ENCODE peak calls at places on chromosome 17, in six cellular contexts. One of them, this sample, is unnamed.

GRCh38 chr17:50258647-50259483 is 15.4 kb upstream of the TMEM92 start:
- DNase-seq in HAP-1: no peak
- DNase-seq in naive thymus-derived CD4-positive, alpha-beta T cell: no peak
- DNase-seq in gastrocnemius medialis: no peak
- DNase-seq in BE2C: no peak
- DNase-seq in tibial artery: peak; percentile 68
- DNase-seq in this sample: no peak

GRCh38 chr17:32928527-32929287 is 754 bp downstream of the TMEM98 start:
- DNase-seq in HAP-1: no peak
- DNase-seq in naive thymus-derived CD4-positive, alpha-beta T cell: no peak
- DNase-seq in gastrocnemius medialis: no peak
- DNase-seq in BE2C: no peak
- DNase-seq in tibial artery: no peak
- DNase-seq in this sample: no peak

GRCh38 chr17:45170976-45171337 is 9.3 kb downstream of the HEXIM2 start:
- DNase-seq in HAP-1: no peak
- DNase-seq in naive thymus-derived CD4-positive, alpha-beta T cell: no peak
- DNase-seq in gastrocnemius medialis: peak; percentile 89
- DNase-seq in BE2C: peak; percentile 43
- DNase-seq in tibial artery: peak; percentile 91
- DNase-seq in this sample: no peak

GRCh38 chr17:13030459-13031305 is 12.9 kb upstream of the ELAC2 start:
- DNase-seq in HAP-1: peak; percentile 36
- DNase-seq in naive thymus-derived CD4-positive, alpha-beta T cell: peak; percentile 62
- DNase-seq in gastrocnemius medialis: no peak
- DNase-seq in BE2C: peak; percentile 16
- DNase-seq in tibial artery: no peak
- DNase-seq in this sample: peak; percentile 50

GRCh38 chr17:74297941-74298340 is 23.9 kb downstream of the DNAI2 start:
- DNase-seq in HAP-1: no peak
- DNase-seq in naive thymus-derived CD4-positive, alpha-beta T cell: no peak
- DNase-seq in gastrocnemius medialis: no peak
- DNase-seq in BE2C: no peak
- DNase-seq in tibial artery: no peak
- DNase-seq in this sample: no peak

GRCh38 chr17:33099252-33099651 is 107.6 kb downstream of the SPACA3 start:
- DNase-seq in HAP-1: no peak
- DNase-seq in naive thymus-derived CD4-positive, alpha-beta T cell: no peak
- DNase-seq in gastrocnemius medialis: no peak
- DNase-seq in BE2C: no peak
- DNase-seq in tibial artery: no peak
- DNase-seq in this sample: no peak

GRCh38 chr17:6610011-6610410 is 30.5 kb downstream of the KIAA0753 start:
- DNase-seq in HAP-1: no peak
- DNase-seq in naive thymus-derived CD4-positive, alpha-beta T cell: no peak
- DNase-seq in gastrocnemius medialis: no peak
- DNase-seq in BE2C: no peak
- DNase-seq in tibial artery: no peak
- DNase-seq in this sample: no peak

GRCh38 chr17:79519601-79520000 is 91.2 kb downstream of the RBFOX3 start:
- DNase-seq in HAP-1: no peak
- DNase-seq in naive thymus-derived CD4-positive, alpha-beta T cell: no peak
- DNase-seq in gastrocnemius medialis: no peak
- DNase-seq in BE2C: no peak
- DNase-seq in tibial artery: no peak
- DNase-seq in this sample: no peak

GRCh38 chr17:2981325-2981724 is 82.1 kb downstream of the OR1D5 start:
- DNase-seq in HAP-1: no peak
- DNase-seq in naive thymus-derived CD4-positive, alpha-beta T cell: no peak
- DNase-seq in gastrocnemius medialis: no peak
- DNase-seq in BE2C: peak; percentile 44
- DNase-seq in tibial artery: peak; percentile 20
- DNase-seq in this sample: no peak

GRCh38 chr17:2936771-2937321 is 126.6 kb downstream of the OR1D5 start:
- DNase-seq in HAP-1: no peak
- DNase-seq in naive thymus-derived CD4-positive, alpha-beta T cell: no peak
- DNase-seq in gastrocnemius medialis: no peak
- DNase-seq in BE2C: no peak
- DNase-seq in tibial artery: no peak
- DNase-seq in this sample: no peak

GRCh38 chr17:50953831-50954601 is 87.9 kb upstream of the TOB1 start:
- DNase-seq in HAP-1: peak; percentile 45
- DNase-seq in naive thymus-derived CD4-positive, alpha-beta T cell: no peak
- DNase-seq in gastrocnemius medialis: peak; percentile 92
- DNase-seq in BE2C: peak; percentile 94
- DNase-seq in tibial artery: no peak
- DNase-seq in this sample: no peak

GRCh38 chr17:49290690-49291326 is 60.2 kb upstream of the PHOSPHO1 start:
- DNase-seq in HAP-1: peak; percentile 16
- DNase-seq in naive thymus-derived CD4-positive, alpha-beta T cell: peak; percentile 11
- DNase-seq in gastrocnemius medialis: no peak
- DNase-seq in BE2C: peak; percentile 35
- DNase-seq in tibial artery: no peak
- DNase-seq in this sample: peak; percentile 5

GRCh38 chr17:67165201-67165600 is 79.8 kb downstream of the HELZ start:
- DNase-seq in HAP-1: no peak
- DNase-seq in naive thymus-derived CD4-positive, alpha-beta T cell: no peak
- DNase-seq in gastrocnemius medialis: peak; percentile 31
- DNase-seq in BE2C: no peak
- DNase-seq in tibial artery: no peak
- DNase-seq in this sample: no peak

GRCh38 chr17:74466111-74466784 is at the start of gene CD300A:
- DNase-seq in HAP-1: no peak
- DNase-seq in naive thymus-derived CD4-positive, alpha-beta T cell: no peak
- DNase-seq in gastrocnemius medialis: peak; percentile 38
- DNase-seq in BE2C: no peak
- DNase-seq in tibial artery: no peak
- DNase-seq in this sample: no peak

GRCh38 chr17:6361733-6362132 is 73.2 kb downstream of the AIPL1 start:
- DNase-seq in HAP-1: no peak
- DNase-seq in naive thymus-derived CD4-positive, alpha-beta T cell: no peak
- DNase-seq in gastrocnemius medialis: no peak
- DNase-seq in BE2C: no peak
- DNase-seq in tibial artery: no peak
- DNase-seq in this sample: no peak

GRCh38 chr17:56815711-56816110 is 18.0 kb downstream of the C17orf67 start:
- DNase-seq in HAP-1: no peak
- DNase-seq in naive thymus-derived CD4-positive, alpha-beta T cell: no peak
- DNase-seq in gastrocnemius medialis: no peak
- DNase-seq in BE2C: no peak
- DNase-seq in tibial artery: no peak
- DNase-seq in this sample: no peak

GRCh38 chr17:82874011-82874835 is 34.4 kb upstream of the ZNF750 start:
- DNase-seq in HAP-1: no peak
- DNase-seq in naive thymus-derived CD4-positive, alpha-beta T cell: no peak
- DNase-seq in gastrocnemius medialis: no peak
- DNase-seq in BE2C: no peak
- DNase-seq in tibial artery: no peak
- DNase-seq in this sample: no peak

GRCh38 chr17:19374136-19374535 is 4.2 kb upstream of the MAPK7 start:
- DNase-seq in HAP-1: no peak
- DNase-seq in naive thymus-derived CD4-positive, alpha-beta T cell: no peak
- DNase-seq in gastrocnemius medialis: no peak
- DNase-seq in BE2C: no peak
- DNase-seq in tibial artery: no peak
- DNase-seq in this sample: no peak

GRCh38 chr17:69712801-69713311 is 298.4 kb downstream of the MAP2K6 start:
- DNase-seq in HAP-1: no peak
- DNase-seq in naive thymus-derived CD4-positive, alpha-beta T cell: no peak
- DNase-seq in gastrocnemius medialis: no peak
- DNase-seq in BE2C: no peak
- DNase-seq in tibial artery: no peak
- DNase-seq in this sample: no peak

GRCh38 chr17:18859256-18859655 is 1.3 kb downstream of the PRPSAP2 start:
- DNase-seq in HAP-1: no peak
- DNase-seq in naive thymus-derived CD4-positive, alpha-beta T cell: no peak
- DNase-seq in gastrocnemius medialis: no peak
- DNase-seq in BE2C: no peak
- DNase-seq in tibial artery: no peak
- DNase-seq in this sample: no peak

GRCh38 chr17:48483471-48484131 is 47.2 kb downstream of the HOXB1 start:
- DNase-seq in HAP-1: no peak
- DNase-seq in naive thymus-derived CD4-positive, alpha-beta T cell: no peak
- DNase-seq in gastrocnemius medialis: no peak
- DNase-seq in BE2C: no peak
- DNase-seq in tibial artery: no peak
- DNase-seq in this sample: no peak

GRCh38 chr17:72618018-72618509 is 474.4 kb downstream of the SLC39A11 start:
- DNase-seq in HAP-1: no peak
- DNase-seq in naive thymus-derived CD4-positive, alpha-beta T cell: no peak
- DNase-seq in gastrocnemius medialis: no peak
- DNase-seq in BE2C: peak; percentile 87
- DNase-seq in tibial artery: no peak
- DNase-seq in this sample: peak; percentile 4

GRCh38 chr17:14318109-14318905 is 17.4 kb downstream of the HS3ST3B1 start:
- DNase-seq in HAP-1: no peak
- DNase-seq in naive thymus-derived CD4-positive, alpha-beta T cell: no peak
- DNase-seq in gastrocnemius medialis: no peak
- DNase-seq in BE2C: no peak
- DNase-seq in tibial artery: no peak
- DNase-seq in this sample: no peak

GRCh38 chr17:14321476-14321949 is 20.6 kb downstream of the HS3ST3B1 start:
- DNase-seq in HAP-1: no peak
- DNase-seq in naive thymus-derived CD4-positive, alpha-beta T cell: no peak
- DNase-seq in gastrocnemius medialis: no peak
- DNase-seq in BE2C: no peak
- DNase-seq in tibial artery: no peak
- DNase-seq in this sample: no peak

GRCh38 chr17:14320734-14321475 is 20.0 kb downstream of the HS3ST3B1 start:
- DNase-seq in HAP-1: no peak
- DNase-seq in naive thymus-derived CD4-positive, alpha-beta T cell: no peak
- DNase-seq in gastrocnemius medialis: no peak
- DNase-seq in BE2C: no peak
- DNase-seq in tibial artery: no peak
- DNase-seq in this sample: no peak

GRCh38 chr17:14318906-14319205 is 18.0 kb downstream of the HS3ST3B1 start:
- DNase-seq in HAP-1: no peak
- DNase-seq in naive thymus-derived CD4-positive, alpha-beta T cell: peak; percentile 36
- DNase-seq in gastrocnemius medialis: no peak
- DNase-seq in BE2C: no peak
- DNase-seq in tibial artery: no peak
- DNase-seq in this sample: no peak

GRCh38 chr17:14320098-14320497 is 19.2 kb downstream of the HS3ST3B1 start:
- DNase-seq in HAP-1: no peak
- DNase-seq in naive thymus-derived CD4-positive, alpha-beta T cell: no peak
- DNase-seq in gastrocnemius medialis: no peak
- DNase-seq in BE2C: no peak
- DNase-seq in tibial artery: no peak
- DNase-seq in this sample: no peak
- H3K4me1 ChIP-seq in HAP-1: no peaks in the 10 kb centered on the region
- H3K4me1 ChIP-seq in naive thymus-derived CD4-positive, alpha-beta T cell: peaks cover 40% of the 10 kb centered on the region
- H3K4me1 ChIP-seq in gastrocnemius medialis: no peaks in the 10 kb centered on the region
- H3K4me1 ChIP-seq in BE2C: no peaks in the 10 kb centered on the region
- H3K4me1 ChIP-seq in tibial artery: no peaks in the 10 kb centered on the region
- H3K4me1 ChIP-seq in this sample: peaks cover 95% of the 10 kb centered on the region

DNA sequence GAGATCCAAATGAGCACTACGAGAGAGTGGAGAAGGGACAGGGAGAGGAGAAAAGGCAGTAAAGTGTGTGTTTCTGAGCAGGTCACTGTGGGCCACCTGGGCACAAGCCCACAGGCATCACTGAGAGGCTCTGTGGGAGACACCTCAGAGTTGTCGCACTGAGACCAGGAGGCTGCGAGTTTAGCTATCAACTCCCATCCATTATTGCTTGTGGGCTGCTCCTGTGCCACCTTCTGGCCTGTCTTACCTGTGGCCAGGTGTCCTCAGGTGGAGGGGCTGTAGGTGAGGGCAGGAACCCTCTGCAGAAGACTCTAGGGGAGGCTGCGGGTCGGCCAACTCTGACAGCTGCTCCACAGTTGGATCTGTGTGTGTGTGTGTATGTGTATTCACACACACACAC is 2.5 kb upstream of the PRR29 start:
- DNase-seq in HAP-1: no peak
- DNase-seq in naive thymus-derived CD4-positive, alpha-beta T cell: no peak
- DNase-seq in gastrocnemius medialis: no peak
- DNase-seq in BE2C: no peak
- DNase-seq in tibial artery: peak; percentile 25
- DNase-seq in this sample: no peak
- H3K4me1 ChIP-seq in HAP-1: no peaks in the 10 kb centered on the region
- H3K4me1 ChIP-seq in naive thymus-derived CD4-positive, alpha-beta T cell: peaks cover 22% of the 10 kb centered on the region
- H3K4me1 ChIP-seq in gastrocnemius medialis: peaks cover 19% of the 10 kb centered on the region
- H3K4me1 ChIP-seq in BE2C: no peaks in the 10 kb centered on the region
- H3K4me1 ChIP-seq in tibial artery: peaks cover 9% of the 10 kb centered on the region
- H3K4me1 ChIP-seq in this sample: peaks cover 41% of the 10 kb centered on the region

GRCh38 chr17:63937920-63938319 is 5.8 kb upstream of the CD79B start:
- DNase-seq in HAP-1: no peak
- DNase-seq in naive thymus-derived CD4-positive, alpha-beta T cell: no peak
- DNase-seq in gastrocnemius medialis: no peak
- DNase-seq in BE2C: no peak
- DNase-seq in tibial artery: no peak
- DNase-seq in this sample: no peak

GRCh38 chr17:63941162-63941561 is 9.0 kb upstream of the CD79B start:
- DNase-seq in HAP-1: no peak
- DNase-seq in naive thymus-derived CD4-positive, alpha-beta T cell: no peak
- DNase-seq in gastrocnemius medialis: no peak
- DNase-seq in BE2C: no peak
- DNase-seq in tibial artery: no peak
- DNase-seq in this sample: no peak

GRCh38 chr17:63940584-63940983 is 8.5 kb upstream of the CD79B start:
- DNase-seq in HAP-1: no peak
- DNase-seq in naive thymus-derived CD4-positive, alpha-beta T cell: no peak
- DNase-seq in gastrocnemius medialis: no peak
- DNase-seq in BE2C: no peak
- DNase-seq in tibial artery: no peak
- DNase-seq in this sample: no peak

GRCh38 chr17:63939884-63940283 is 7.8 kb upstream of the CD79B start:
- DNase-seq in HAP-1: no peak
- DNase-seq in naive thymus-derived CD4-positive, alpha-beta T cell: no peak
- DNase-seq in gastrocnemius medialis: no peak
- DNase-seq in BE2C: no peak
- DNase-seq in tibial artery: no peak
- DNase-seq in this sample: no peak

GRCh38 chr17:63939401-63939800 is 7.3 kb upstream of the CD79B start:
- DNase-seq in HAP-1: no peak
- DNase-seq in naive thymus-derived CD4-positive, alpha-beta T cell: no peak
- DNase-seq in gastrocnemius medialis: no peak
- DNase-seq in BE2C: no peak
- DNase-seq in tibial artery: no peak
- DNase-seq in this sample: no peak
- H3K4me1 ChIP-seq in HAP-1: no peaks in the 10 kb centered on the region
- H3K4me1 ChIP-seq in naive thymus-derived CD4-positive, alpha-beta T cell: no peaks in the 10 kb centered on the region
- H3K4me1 ChIP-seq in gastrocnemius medialis: no peaks in the 10 kb centered on the region
- H3K4me1 ChIP-seq in BE2C: no peaks in the 10 kb centered on the region
- H3K4me1 ChIP-seq in tibial artery: no peaks in the 10 kb centered on the region
- H3K4me1 ChIP-seq in this sample: no peaks in the 10 kb centered on the region

DNA sequence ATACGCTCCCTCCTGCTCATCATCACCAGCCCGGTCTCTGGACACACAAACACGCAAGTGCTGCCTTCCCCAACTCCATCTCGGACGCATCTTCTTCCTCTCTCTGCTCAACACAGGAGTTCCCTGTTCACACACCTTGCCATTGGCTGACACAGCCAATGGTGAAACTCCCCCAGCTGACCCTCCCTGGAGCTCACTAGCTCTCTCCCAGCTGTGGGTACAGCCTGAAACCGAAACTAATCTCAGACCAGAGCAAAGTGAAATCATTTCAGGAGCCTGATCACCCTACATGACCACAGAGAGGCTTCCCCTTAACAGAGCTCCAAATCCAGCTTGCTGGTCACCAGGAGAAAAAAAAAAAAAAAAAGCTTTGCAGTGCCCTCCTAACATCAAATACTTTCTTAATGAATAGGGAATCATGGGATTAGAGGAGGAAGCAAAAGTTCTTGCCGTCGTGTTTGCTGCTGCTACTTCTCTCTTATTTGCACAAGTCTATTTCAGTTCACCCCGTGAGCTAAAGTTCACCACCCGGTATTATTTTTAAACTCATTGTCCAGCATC is 8.3 kb downstream of the CUEDC1 start:
- DNase-seq in HAP-1: no peak
- DNase-seq in naive thymus-derived CD4-positive, alpha-beta T cell: peak; percentile 26
- DNase-seq in gastrocnemius medialis: peak; percentile 70
- DNase-seq in BE2C: no peak
- DNase-seq in tibial artery: peak; percentile 74
- DNase-seq in this sample: peak; percentile 5
- H3K4me1 ChIP-seq in HAP-1: peaks cover 58% of the 10 kb centered on the region
- H3K4me1 ChIP-seq in naive thymus-derived CD4-positive, alpha-beta T cell: peaks cover 9% of the 10 kb centered on the region
- H3K4me1 ChIP-seq in gastrocnemius medialis: peaks cover 94% of the 10 kb centered on the region
- H3K4me1 ChIP-seq in BE2C: no peaks in the 10 kb centered on the region
- H3K4me1 ChIP-seq in tibial artery: peaks cover 51% of the 10 kb centered on the region
- H3K4me1 ChIP-seq in this sample: peaks cover 14% of the 10 kb centered on the region